ENCODE peak calls at places on chromosomes 7 and 10, in five cellular contexts. D, T, S, H and O are unnamed samples.

GRCh38 chr10:10500941-10501340 is 516.7 kb upstream of the CELF2 start:
- DNase-seq in D (no peak), T (no peak), S (no peak), H (no peak), O (no peak)

GRCh38 chr7:157565201-157565626 is 228.4 kb downstream of the DNAJB6 start:
- DNase-seq in D (no peak), T (no peak), S (no peak), H (no peak), O (no peak)

GRCh38 chr7:158204453-158204852 is 383.2 kb downstream of the PTPRN2 start:
- DNase-seq in D (no peak), T (no peak), S (no peak), H (no peak), O (no peak)

GRCh38 chr7:29370531-29371314 is 176.1 kb downstream of the CHN2 start:
- DNase-seq in D (no peak), T (no peak), S (peak; percentile 75), H (peak; percentile 19), O (no peak)

GRCh38 chr10:23611308-23611631 is 172.4 kb downstream of the OTUD1 start:
- DNase-seq in D (no peak), T (no peak), S (no peak), H (no peak), O (no peak)

GRCh38 chr10:29321656-29322055 is 32.8 kb downstream of the LYZL1 start:
- DNase-seq in D (no peak), T (no peak), S (no peak), H (no peak), O (no peak)

GRCh38 chr7:142158741-142159496 is 47.4 kb downstream of the MGAM2 start:
- DNase-seq in D (no peak), T (no peak), S (no peak), H (no peak), O (no peak)

GRCh38 chr7:129401228-129401967 is 32.8 kb upstream of the STRIP2 start:
- DNase-seq in D (no peak), T (no peak), S (peak; percentile 9), H (peak; percentile 68), O (no peak)

GRCh38 chr10:76429642-76430041 is 998.2 kb downstream of the LRMDA start:
- DNase-seq in D (no peak), T (no peak), S (no peak), H (no peak), O (no peak)

GRCh38 chr10:46549171-46550075 is 7.0 kb downstream of the GPRIN2 start:
- DNase-seq in D (peak; percentile 67), T (no peak), S (no peak), H (no peak), O (no peak)

GRCh38 chr7:30956704-30957103 is 7.0 kb upstream of the GHRHR start:
- DNase-seq in D (no peak), T (no peak), S (no peak), H (no peak), O (no peak)

GRCh38 chr7:42645906-42646305 is 266.0 kb downstream of the C7orf25 start:
- DNase-seq in D (no peak), T (no peak), S (peak; percentile 10), H (no peak), O (no peak)

GRCh38 chr10:60606343-60607080 is 171.8 kb upstream of the CDK1 start:
- DNase-seq in D (no peak), T (no peak), S (peak; percentile 16), H (no peak), O (no peak)

GRCh38 chr7:4479367-4480039 is 202.6 kb upstream of the FOXK1 start:
- DNase-seq in D (no peak), T (no peak), S (peak; percentile 76), H (peak; percentile 93), O (peak; percentile 42)

GRCh38 chr10:11163990-11164805 is 146.5 kb downstream of the CELF2 start:
- DNase-seq in D (no peak), T (peak; percentile 49), S (no peak), H (no peak), O (no peak)

GRCh38 chr7:31729195-31729804 is 42.3 kb downstream of the PPP1R17 start:
- DNase-seq in D (no peak), T (no peak), S (no peak), H (peak; percentile 21), O (no peak)

GRCh38 chr7:105691692-105692564 is 110.6 kb upstream of the EFCAB10 start:
- DNase-seq in D (peak; percentile 80), T (peak; percentile 80), S (peak; percentile 75), H (no peak), O (peak; percentile 75)

GRCh38 chr7:158283016-158283974 is 304.3 kb downstream of the PTPRN2 start:
- DNase-seq in D (peak; percentile 56), T (no peak), S (no peak), H (no peak), O (no peak)

DNA sequence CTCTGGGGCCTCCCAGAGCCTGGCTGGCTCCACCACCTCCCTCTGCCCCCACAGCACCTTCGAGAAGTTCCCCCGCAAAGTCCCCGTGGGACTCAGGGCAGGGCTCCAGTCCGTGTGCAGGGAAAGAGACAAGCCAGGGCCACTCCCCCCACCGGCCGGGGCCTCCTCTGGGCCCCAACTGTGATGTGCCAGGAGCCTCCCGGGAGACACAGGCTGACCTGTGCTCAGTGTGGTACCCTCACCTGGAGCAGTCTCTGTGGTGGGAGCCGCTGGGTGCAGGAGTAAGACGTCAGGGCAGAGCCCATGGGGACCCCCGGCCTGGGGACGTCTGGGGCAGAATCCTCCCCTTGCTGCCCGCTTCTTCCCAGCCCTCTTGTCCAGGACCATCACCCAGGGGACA is 1.5 kb upstream of the ADGRA1 start:
- DNase-seq in D (no peak), T (no peak), S (no peak), H (no peak), O (no peak)
- H3K27me3 ChIP-seq in D (no peaks in the 10 kb centered on the region), T (no peaks in the 10 kb centered on the region), S (peaks cover 50% of the 10 kb centered on the region), H (peaks cover 26% of the 10 kb centered on the region), O (no peaks in the 10 kb centered on the region)

DNA sequence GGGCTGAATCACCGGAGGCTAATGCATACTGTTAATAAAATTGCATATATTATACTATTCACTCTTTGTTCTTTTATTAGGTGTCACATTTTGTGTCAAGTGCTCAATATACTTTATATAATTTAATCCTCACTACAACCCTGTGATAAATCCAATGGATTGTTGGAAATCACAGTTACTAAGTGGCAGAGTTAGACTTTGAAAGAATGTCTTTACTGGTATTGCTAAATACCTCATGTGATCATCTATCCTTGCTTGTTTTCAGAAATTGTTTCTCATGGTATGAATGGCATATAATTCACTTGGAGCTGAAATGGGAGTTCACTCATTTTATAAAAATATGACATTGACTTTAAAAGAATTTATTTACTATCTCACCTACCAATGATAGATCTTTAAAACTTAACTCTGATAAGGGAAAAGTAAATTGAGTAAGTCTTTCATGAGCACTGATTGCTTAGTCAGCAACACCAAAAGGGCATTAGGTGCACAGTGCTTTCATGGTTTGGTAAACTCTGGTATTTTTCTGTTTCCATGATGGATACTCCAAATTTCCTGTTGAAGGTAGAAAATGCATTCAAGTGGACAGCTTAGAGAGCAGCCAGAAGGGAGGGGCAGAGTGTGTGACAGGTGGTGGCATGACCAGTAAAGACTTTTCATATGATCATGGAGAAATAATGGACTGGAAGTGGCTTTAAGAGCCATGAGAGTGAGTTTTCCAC is 22.6 kb downstream of the ENKUR start:
- DNase-seq in D (no peak), T (no peak), S (no peak), H (no peak), O (no peak)
- H3K27me3 ChIP-seq in D (no peaks in the 10 kb centered on the region), T (no peaks in the 10 kb centered on the region), S (no peaks in the 10 kb centered on the region), H (no peaks in the 10 kb centered on the region), O (peaks cover 2% of the 10 kb centered on the region)

GRCh38 chr7:155506854-155507337 is 39.5 kb downstream of the CNPY1 start:
- DNase-seq in D (no peak), T (no peak), S (peak; percentile 61), H (peak; percentile 83), O (no peak)
- H3K27me3 ChIP-seq in D (peaks cover 3% of the 10 kb centered on the region), T (peaks cover 58% of the 10 kb centered on the region), S (peaks cover 100% of the 10 kb centered on the region), H (peaks cover 45% of the 10 kb centered on the region), O (peaks cover 71% of the 10 kb centered on the region)

GRCh38 chr10:98295907-98296306 is 27.9 kb upstream of the LOXL4 start:
- DNase-seq in D (no peak), T (no peak), S (no peak), H (peak; percentile 22), O (no peak)
- H3K27me3 ChIP-seq in D (no peaks in the 10 kb centered on the region), T (no peaks in the 10 kb centered on the region), S (no peaks in the 10 kb centered on the region), H (no peaks in the 10 kb centered on the region), O (peaks cover 6% of the 10 kb centered on the region)

DNA sequence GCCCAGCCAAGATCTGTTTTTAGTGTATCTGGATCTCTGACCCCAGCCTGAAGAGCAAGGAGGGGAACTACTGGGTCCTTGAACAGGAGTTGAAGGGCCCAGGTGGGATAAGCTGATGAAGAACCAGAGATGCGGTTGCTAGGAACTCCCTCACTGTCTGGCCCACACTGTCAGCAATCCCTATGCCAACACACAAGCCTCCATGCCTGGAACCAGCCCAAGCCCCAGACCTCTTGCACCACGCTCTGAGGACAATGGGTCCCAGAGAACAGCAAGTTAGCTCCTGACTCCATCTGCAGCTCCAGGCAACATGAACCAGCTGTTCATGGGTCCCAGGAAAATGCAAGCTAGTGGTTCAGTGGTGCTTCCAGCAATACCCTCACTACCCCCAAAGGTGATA is 2.4 kb downstream of the NAT16 start:
- DNase-seq in D (no peak), T (no peak), S (no peak), H (no peak), O (no peak)
- H3K27me3 ChIP-seq in D (peaks cover 7% of the 10 kb centered on the region), T (peaks cover 66% of the 10 kb centered on the region), S (peaks cover 92% of the 10 kb centered on the region), H (peaks cover 43% of the 10 kb centered on the region), O (peaks cover 30% of the 10 kb centered on the region)

GRCh38 chr10:98047009-98047741 is 16.8 kb upstream of the CRTAC1 start:
- DNase-seq in D (no peak), T (no peak), S (no peak), H (no peak), O (no peak)
- H3K27me3 ChIP-seq in D (no peaks in the 10 kb centered on the region), T (peaks cover 11% of the 10 kb centered on the region), S (peaks cover 47% of the 10 kb centered on the region), H (no peaks in the 10 kb centered on the region), O (peaks cover 8% of the 10 kb centered on the region)

GRCh38 chr10:129971381-129972144 is 7.5 kb upstream of the EBF3 start:
- DNase-seq in D (peak; percentile 69), T (no peak), S (peak; percentile 86), H (peak; percentile 72), O (no peak)
- H3K27me3 ChIP-seq in D (no peaks in the 10 kb centered on the region), T (peaks cover 24% of the 10 kb centered on the region), S (peaks cover 89% of the 10 kb centered on the region), H (peaks cover 62% of the 10 kb centered on the region), O (peaks cover 26% of the 10 kb centered on the region)